ENCODE peak calls at places on chromosomes 13 and 19, in seven cellular contexts. J is stomach, Y is upper lobe of left lung, V is GM12878, E is suprapubic skin, P is transverse colon, D is sigmoid colon. Q is an unnamed sample.
A peak's percentile ranks its signal among the peaks of the same experiment; 100 is the strongest.

GRCh38 chr13:71492346-71492871 is 374.6 kb downstream of the DACH1 start:
- DNase-seq in V (no peak), E (no peak), Y (no peak), J (no peak), D (no peak), P (no peak), Q (no peak)

GRCh38 chr13:112722433-112723250 is 32.8 kb downstream of the ATP11A start:
- DNase-seq in Y (no peak), J (peak; percentile 79), P (no peak), E (no peak), V (no peak), D (no peak), Q (no peak)

GRCh38 chr13:92804926-92805325 is 421.7 kb upstream of the GPC6 start:
- DNase-seq in P (no peak), Y (no peak), E (no peak), D (no peak), V (no peak), J (no peak), Q (no peak)

GRCh38 chr19:18879579-18880373 is 16.2 kb downstream of the CERS1 start:
- DNase-seq in Y (no peak), E (peak; percentile 77), J (peak; percentile 71), P (peak; percentile 87), V (no peak), D (no peak), Q (no peak)

GRCh38 chr13:105969761-105970160 is 565.7 kb downstream of the EFNB2 start:
- DNase-seq in D (no peak), E (no peak), P (no peak), V (no peak), J (no peak), Y (no peak), Q (no peak)

GRCh38 chr19:33905937-33906577 is 109.4 kb downstream of the KCTD15 start:
- DNase-seq in P (peak; percentile 85), E (peak; percentile 86), J (peak; percentile 86), V (no peak), D (peak; percentile 69), Y (peak; percentile 94), Q (peak; percentile 73)

GRCh38 chr19:14772467-14772866 is 5.9 kb downstream of the ADGRE2 start:
- DNase-seq in D (no peak), V (no peak), E (no peak), P (no peak), Y (no peak), J (no peak), Q (peak; percentile 5)

GRCh38 chr13:37617162-37617561 is 18.6 kb upstream of the POSTN start:
- DNase-seq in D (no peak), E (no peak), Y (no peak), J (no peak), P (no peak), V (no peak), Q (no peak)

GRCh38 chr13:30719521-30719914 is 15.8 kb upstream of the ALOX5AP start:
- DNase-seq in J (no peak), P (no peak), V (no peak), D (no peak), E (no peak), Y (no peak), Q (no peak)

GRCh38 chr19:17227798-17228367 is 1.9 kb downstream of the OCEL1 start:
- DNase-seq in J (no peak), D (no peak), E (no peak), P (no peak), Y (no peak), V (no peak), Q (no peak)

GRCh38 chr13:40048551-40048950 is 393.1 kb downstream of the COG6 start:
- DNase-seq in D (no peak), Y (no peak), E (no peak), J (no peak), V (no peak), P (no peak), Q (no peak)

GRCh38 chr13:30607908-30608307 is 9.8 kb upstream of the USPL1 start:
- DNase-seq in E (no peak), Y (no peak), D (no peak), J (peak; percentile 34), P (peak; percentile 57), V (peak; percentile 85), Q (no peak)

GRCh38 chr13:109233293-109233692 is 553.1 kb downstream of the IRS2 start:
- DNase-seq in Y (no peak), V (no peak), J (no peak), P (no peak), E (no peak), D (no peak), Q (no peak)

GRCh38 chr19:38563475-38563874 is 54.3 kb downstream of the MAP4K1 start:
- DNase-seq in E (no peak), P (no peak), J (no peak), Y (no peak), V (no peak), D (no peak), Q (no peak)

GRCh38 chr19:44875666-44876418 is 15.2 kb upstream of the TOMM40 start:
- DNase-seq in J (no peak), D (no peak), P (peak; percentile 64), E (no peak), Y (no peak), V (no peak), Q (no peak)

GRCh38 chr19:30877591-30878230 is 471.5 kb downstream of the TSHZ3 start:
- DNase-seq in D (no peak), J (no peak), V (no peak), Y (no peak), P (no peak), E (no peak), Q (peak; percentile 22)

GRCh38 chr13:94662274-94662945 is 49.9 kb downstream of the SOX21 start:
- DNase-seq in V (no peak), D (no peak), P (no peak), E (no peak), J (no peak), Y (no peak), Q (no peak)

GRCh38 chr19:17370026-17370587 is 7.0 kb downstream of the PLVAP start:
- DNase-seq in E (no peak), P (no peak), Y (no peak), J (no peak), V (peak; percentile 94), D (no peak), Q (no peak)

GRCh38 chr13:61128850-61129645 is 286.6 kb downstream of the PCDH20 start:
- DNase-seq in J (no peak), Y (no peak), V (no peak), P (no peak), E (no peak), D (no peak), Q (no peak)

DNA sequence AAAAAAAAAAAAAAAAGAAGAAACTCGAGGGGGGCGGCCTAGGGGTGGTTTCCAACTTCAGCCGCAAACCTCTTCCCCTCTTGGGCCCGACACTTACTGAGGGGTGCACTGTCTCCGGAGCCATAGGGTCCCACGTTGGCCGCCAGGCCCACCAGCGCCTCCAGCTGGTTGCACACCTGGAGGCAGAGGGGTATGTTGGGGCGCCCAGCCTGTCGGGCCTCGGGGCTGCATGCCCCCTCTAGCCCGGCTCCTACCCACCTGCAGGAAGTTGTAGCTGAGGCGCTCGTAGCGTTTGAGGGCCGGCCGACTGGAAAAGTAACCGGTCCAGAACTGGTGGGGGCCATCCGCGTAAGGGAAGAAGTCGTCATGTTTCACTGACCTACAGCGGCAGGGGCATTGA is 8.6 kb downstream of the MAN2B1 start:
- DNase-seq in E (no peak), J (no peak), D (no peak), Y (peak; percentile 67), V (no peak), P (no peak), Q (no peak)
- TF ChIP-seq POLR2AphosphoS5 in E (no peak), J (no peak), D (no peak), Y (no peak), V (no peak), P (no peak), Q (no peak)

GRCh38 chr13:24013189-24013588 is 115.9 kb upstream of the C1QTNF9B start:
- DNase-seq in P (no peak), Y (no peak), E (no peak), D (no peak), V (no peak), J (no peak), Q (no peak)
- TF ChIP-seq POLR2AphosphoS5 in P (no peak), Y (no peak), E (no peak), D (no peak), V (no peak), J (no peak), Q (no peak)

DNA sequence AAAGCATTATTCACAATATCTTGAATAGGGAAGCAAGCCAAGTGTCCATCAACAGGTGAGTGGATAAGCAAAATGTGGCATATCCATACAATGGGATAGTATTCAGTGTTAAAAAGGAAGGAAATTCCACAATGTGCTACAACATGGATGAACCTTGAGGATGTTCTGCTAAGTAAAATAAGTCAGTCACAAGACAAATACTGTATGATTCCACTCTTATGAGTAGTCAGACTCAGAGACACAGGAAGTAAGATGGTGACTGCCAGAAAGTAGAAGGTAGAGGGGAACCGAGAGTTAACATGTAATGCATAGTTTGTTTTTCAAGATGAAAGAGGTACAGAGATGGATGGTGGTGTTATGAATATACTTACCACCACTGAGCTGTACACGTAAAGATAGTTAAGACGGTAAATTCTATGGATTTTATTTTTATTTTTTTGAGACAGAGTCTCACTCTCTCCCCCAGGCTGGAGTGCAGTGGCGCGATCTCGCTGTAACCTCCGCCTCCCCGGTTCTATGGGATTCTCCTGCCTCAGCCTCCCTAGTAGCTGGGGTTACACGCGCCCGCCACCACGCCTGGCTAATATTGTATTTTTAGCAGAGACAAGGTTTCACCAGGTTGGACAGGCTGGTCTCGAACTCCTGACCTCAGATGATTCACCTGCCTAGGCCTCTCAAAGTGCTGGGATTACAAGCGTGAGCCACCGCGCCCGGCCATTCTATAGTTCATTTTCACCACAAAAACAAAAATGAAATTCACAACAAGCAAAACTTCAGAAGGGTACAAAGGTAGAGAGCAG is 1.0 kb upstream of the CHAMP1 start:
- DNase-seq in Y (no peak), E (no peak), J (no peak), P (peak; percentile 16), D (no peak), V (peak; percentile 63), Q (no peak)
- TF ChIP-seq POLR2AphosphoS5 in Y (no peak), E (no peak), J (no peak), P (no peak), D (no peak), V (peak; percentile 65), Q (no peak)

GRCh38 chr13:110641055-110642015 is 26.0 kb downstream of the NAXD start:
- DNase-seq in V (no peak), P (no peak), Y (no peak), J (peak; percentile 24), E (peak; percentile 70), D (peak; percentile 87), Q (no peak)

GRCh38 chr13:110638814-110639806 is 23.8 kb downstream of the NAXD start:
- DNase-seq in Y (no peak), E (peak; percentile 77), J (peak; percentile 22), D (no peak), P (no peak), V (no peak), Q (no peak)

GRCh38 chr13:110642291-110642981 is 27.1 kb downstream of the NAXD start:
- DNase-seq in E (peak; percentile 74), D (no peak), J (peak; percentile 22), V (no peak), Y (peak; percentile 82), P (no peak), Q (no peak)

GRCh38 chr13:110639935-110640334 is 24.6 kb downstream of the NAXD start:
- DNase-seq in D (no peak), P (no peak), E (no peak), V (no peak), Y (no peak), J (no peak), Q (no peak)

DNA sequence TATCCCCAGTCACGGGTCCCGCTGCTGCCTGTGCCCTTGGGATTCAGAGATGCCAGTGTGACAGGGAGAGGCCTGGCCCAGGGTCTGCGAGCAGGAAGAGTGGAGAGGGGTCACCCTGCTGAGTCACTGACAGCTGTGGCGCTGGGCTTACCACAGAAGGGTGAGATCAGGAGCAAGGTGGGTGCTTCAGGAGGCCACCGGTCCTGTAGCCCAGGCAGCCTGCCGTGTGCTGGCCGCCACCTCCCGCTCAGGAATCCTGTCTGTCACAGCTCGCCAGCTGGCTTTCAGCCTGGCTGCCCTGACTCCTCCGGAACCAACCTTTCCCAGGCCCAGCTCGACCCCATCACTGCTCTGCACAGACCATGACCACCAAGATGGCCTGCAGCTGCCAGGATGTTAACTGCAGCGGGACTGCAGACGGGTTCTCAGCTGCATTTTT is 25.3 kb downstream of the NAXD start:
- DNase-seq in V (no peak), Y (no peak), D (peak; percentile 83), E (peak; percentile 66), P (no peak), J (peak; percentile 32), Q (no peak)
- TF ChIP-seq POLR2AphosphoS5 in V (peak; percentile 15), Y (no peak), D (no peak), E (no peak), P (no peak), J (peak; percentile 5), Q (no peak)

Q was measured in breast epithelium.